ENCODE peak calls at places on chromosomes 11 and 22, in eight cellular contexts. Z is IMR-90, B is HCT116, I is HepG2, E is SK-N-SH, O is K562, X is H1, T is GM12878. F is an unnamed sample.

GRCh38 chr11:10591741-10592140 is 23.3 kb upstream of the LYVE1 start:
- DNase-seq in Z (no peak), B (no peak), I (no peak), E (no peak), O (no peak), X (no peak), T (no peak), F (no peak)

GRCh38 chr11:45145421-45146071 is 893 bp upstream of the PRDM11 start:
- DNase-seq in Z (peak), B (no peak), I (no peak), E (no peak), O (peak), X (peak), T (no peak), F (no peak)

GRCh38 chr11:2586091-2586792 is 113.6 kb downstream of the KCNQ1OT1 start:
- DNase-seq in Z (no peak), B (no peak), I (no peak), E (peak), O (no peak), X (no peak), T (no peak), F (no peak)

GRCh38 chr11:17954395-17955252 is 58.2 kb downstream of the SERGEF start:
- DNase-seq in Z (peak), B (no peak), I (no peak), E (no peak), O (no peak), X (no peak), T (no peak), F (no peak)

GRCh38 chr11:35541621-35542375 is 16.4 kb upstream of the PAMR1 start:
- DNase-seq in Z (peak), B (no peak), I (no peak), E (no peak), O (no peak), X (no peak), T (no peak), F (no peak)

GRCh38 chr11:117833401-117833891 is 8.9 kb upstream of the FXYD2 start:
- DNase-seq in Z (no peak), B (no peak), I (no peak), E (peak), O (no peak), X (no peak), T (no peak), F (no peak)

GRCh38 chr22:30649430-30650007 is 13.9 kb downstream of the SLC35E4 start:
- DNase-seq in Z (peak), B (peak), I (no peak), E (no peak), O (peak), X (no peak), T (no peak), F (no peak)

GRCh38 chr11:76806608-76807205 is 23.6 kb downstream of the TSKU start:
- DNase-seq in Z (no peak), B (no peak), I (no peak), E (no peak), O (no peak), X (no peak), T (no peak), F (no peak)

GRCh38 chr11:17376493-17376892 is 12.0 kb downstream of the KCNJ11 start:
- DNase-seq in Z (no peak), B (no peak), I (no peak), E (no peak), O (no peak), X (no peak), T (no peak), F (no peak)

GRCh38 chr11:128516467-128516778 is 70.9 kb downstream of the ETS1 start:
- DNase-seq in Z (no peak), B (no peak), I (no peak), E (no peak), O (no peak), X (no peak), T (no peak), F (no peak)

GRCh38 chr11:103055174-103055890 is 36.6 kb downstream of the DCUN1D5 start:
- DNase-seq in Z (peak), B (peak), I (peak), E (peak), O (peak), X (no peak), T (no peak), F (no peak)

GRCh38 chr11:112348480-112349029 is 87.9 kb upstream of the PLET1 start:
- DNase-seq in Z (no peak), B (no peak), I (no peak), E (no peak), O (no peak), X (no peak), T (no peak), F (no peak)

GRCh38 chr11:20117291-20117690 is 43.0 kb downstream of the DBX1 start:
- DNase-seq in Z (no peak), B (no peak), I (no peak), E (no peak), O (no peak), X (no peak), T (no peak), F (no peak)

GRCh38 chr11:68750197-68750987 is 928 bp downstream of the TESMIN start:
- DNase-seq in Z (no peak), B (no peak), I (no peak), E (no peak), O (peak), X (peak), T (no peak), F (no peak)

GRCh38 chr11:6817668-6818067 is 18.2 kb upstream of the OR6A2 start:
- DNase-seq in Z (peak), B (no peak), I (no peak), E (no peak), O (no peak), X (peak), T (no peak), F (no peak)

GRCh38 chr11:103326070-103326794 is 217.0 kb downstream of the DYNC2H1 start:
- DNase-seq in Z (peak), B (peak), I (peak), E (peak), O (peak), X (peak), T (peak), F (peak)

GRCh38 chr22:27970596-27971220 is 51.7 kb upstream of the PITPNB start:
- DNase-seq in Z (peak), B (no peak), I (no peak), E (no peak), O (no peak), X (no peak), T (no peak), F (no peak)

GRCh38 chr22:25176799-25177198 is 22.9 kb upstream of the CRYBB3 start:
- DNase-seq in Z (no peak), B (no peak), I (no peak), E (no peak), O (no peak), X (no peak), T (no peak), F (no peak)

GRCh38 chr11:8067567-8067928 is 13.5 kb upstream of the TUB start:
- DNase-seq in Z (no peak), B (no peak), I (no peak), E (no peak), O (no peak), X (no peak), T (no peak), F (no peak)

GRCh38 chr11:111307472-111308108 is 9.2 kb downstream of the POU2AF3 start:
- DNase-seq in Z (no peak), B (no peak), I (no peak), E (no peak), O (no peak), X (no peak), T (no peak), F (no peak)

GRCh38 chr11:12827929-12828812 is 153.9 kb downstream of the TEAD1 start:
- DNase-seq in Z (peak), B (no peak), I (peak), E (no peak), O (peak), X (peak), T (no peak), F (no peak)

GRCh38 chr11:117181586-117182550 is 3.3 kb downstream of the SIDT2 start:
- DNase-seq in Z (no peak), B (no peak), I (no peak), E (no peak), O (no peak), X (no peak), T (no peak), F (no peak)

GRCh38 chr22:35400335-35400680 is 368 bp downstream of the MCM5 start:
- DNase-seq in Z (no peak), B (no peak), I (no peak), E (no peak), O (peak), X (no peak), T (no peak), F (no peak)

GRCh38 chr11:1838426-1839131 is at the start of gene TNNI2:
- DNase-seq in Z (no peak), B (no peak), I (no peak), E (no peak), O (no peak), X (no peak), T (no peak), F (no peak)

GRCh38 chr11:33959855-33960400 is 68.1 kb upstream of the LMO2 start:
- DNase-seq in Z (no peak), B (no peak), I (no peak), E (no peak), O (no peak), X (no peak), T (no peak), F (no peak)

GRCh38 chr22:46057206-46057605 is 80.2 kb upstream of the WNT7B start:
- DNase-seq in Z (no peak), B (no peak), I (no peak), E (no peak), O (no peak), X (no peak), T (no peak), F (no peak)

GRCh38 chr11:115112779-115113178 is 391.4 kb downstream of the CADM1 start:
- DNase-seq in Z (no peak), B (no peak), I (no peak), E (no peak), O (no peak), X (no peak), T (no peak), F (no peak)

GRCh38 chr11:1448882-1449281 is 37.7 kb downstream of the MOB2 start:
- DNase-seq in Z (no peak), B (no peak), I (no peak), E (no peak), O (no peak), X (no peak), T (no peak), F (no peak)

GRCh38 chr11:65502852-65503603 is 4.2 kb downstream of the MALAT1 start:
- DNase-seq in Z (peak), B (no peak), I (no peak), E (no peak), O (no peak), X (no peak), T (no peak), F (no peak)

GRCh38 chr11:99020324-99021225 is at the start of gene CNTN5:
- DNase-seq in Z (peak), B (no peak), I (peak), E (peak), O (peak), X (peak), T (no peak), F (peak)

GRCh38 chr22:37162221-37163095 is 12.7 kb upstream of the IL2RB start:
- DNase-seq in Z (no peak), B (no peak), I (no peak), E (no peak), O (no peak), X (no peak), T (peak), F (no peak)

GRCh38 chr22:25364736-25365241 is 145.3 kb downstream of the CRYBB2 start:
- DNase-seq in Z (peak), B (no peak), I (no peak), E (no peak), O (no peak), X (no peak), T (no peak), F (no peak)

GRCh38 chr22:49734882-49735281 is 92.8 kb downstream of the BRD1 start:
- DNase-seq in Z (no peak), B (no peak), I (no peak), E (peak), O (no peak), X (no peak), T (no peak), F (no peak)

GRCh38 chr11:208177-208916 is 839 bp downstream of the RIC8A start:
- DNase-seq in Z (peak), B (peak), I (peak), E (peak), O (peak), X (peak), T (no peak), F (peak)

GRCh38 chr11:11842426-11843008 is 745 bp downstream of the USP47 start:
- DNase-seq in Z (peak), B (peak), I (peak), E (peak), O (peak), X (no peak), T (peak), F (peak)

GRCh38 chr11:61728066-61728939 is 24.1 kb upstream of the MYRF start:
- DNase-seq in Z (no peak), B (no peak), I (no peak), E (no peak), O (no peak), X (no peak), T (no peak), F (no peak)

GRCh38 chr22:37636949-37637273 is 2.6 kb upstream of the SH3BP1 start:
- DNase-seq in Z (no peak), B (no peak), I (no peak), E (no peak), O (no peak), X (no peak), T (no peak), F (no peak)

GRCh38 chr11:61266602-61267001 is 25.6 kb downstream of the PGA5 start:
- DNase-seq in Z (no peak), B (no peak), I (no peak), E (no peak), O (peak), X (no peak), T (no peak), F (no peak)

GRCh38 chr11:299081-299891 is at the start of gene IFITM5:
- DNase-seq in Z (no peak), B (no peak), I (no peak), E (no peak), O (no peak), X (no peak), T (no peak), F (no peak)

GRCh38 chr11:20474176-20474950 is 86.8 kb downstream of the PRMT3 start:
- DNase-seq in Z (no peak), B (no peak), I (no peak), E (no peak), O (no peak), X (no peak), T (no peak), F (no peak)

DNA sequence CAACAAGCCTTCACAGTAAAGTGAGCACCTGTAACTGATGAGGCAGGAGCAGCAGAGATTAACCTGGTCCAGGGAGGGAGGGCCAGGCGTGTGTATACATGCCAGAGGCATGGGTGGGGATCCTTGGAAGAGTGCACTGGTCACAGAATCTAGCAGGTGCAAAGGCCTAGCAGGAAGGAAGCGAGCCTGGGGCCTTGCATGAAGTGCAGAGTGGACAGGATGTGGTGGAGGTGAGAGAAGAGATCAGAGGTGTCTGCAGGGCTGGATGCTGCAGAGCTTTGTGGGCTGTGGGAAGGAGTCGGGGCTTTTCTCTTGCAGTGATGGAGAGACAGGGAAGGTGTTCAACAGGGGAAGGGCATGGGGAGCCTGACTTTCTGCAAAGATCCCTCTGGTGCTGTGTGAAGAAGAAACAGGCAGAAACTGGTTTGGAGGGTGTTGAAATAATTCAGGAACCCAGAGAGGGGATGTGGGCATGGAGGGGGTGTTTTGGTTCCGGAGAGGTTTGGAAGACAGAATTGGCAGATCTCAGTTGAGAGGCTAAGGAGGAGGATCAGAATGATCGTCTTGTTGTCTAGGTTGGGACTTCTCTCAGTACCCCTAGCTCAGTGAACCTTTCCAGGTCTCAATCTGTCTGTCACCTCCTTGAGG is 2.6 kb upstream of the TPST2 start:
- DNase-seq in Z (no peak), B (no peak), I (no peak), E (no peak), O (no peak), X (no peak), T (peak), F (no peak)
- TF ChIP-seq RAD21 in Z (no peak), B (no peak), I (no peak), E (no peak), O (no peak), X (no peak), T (no peak), F (no peak)

DNA sequence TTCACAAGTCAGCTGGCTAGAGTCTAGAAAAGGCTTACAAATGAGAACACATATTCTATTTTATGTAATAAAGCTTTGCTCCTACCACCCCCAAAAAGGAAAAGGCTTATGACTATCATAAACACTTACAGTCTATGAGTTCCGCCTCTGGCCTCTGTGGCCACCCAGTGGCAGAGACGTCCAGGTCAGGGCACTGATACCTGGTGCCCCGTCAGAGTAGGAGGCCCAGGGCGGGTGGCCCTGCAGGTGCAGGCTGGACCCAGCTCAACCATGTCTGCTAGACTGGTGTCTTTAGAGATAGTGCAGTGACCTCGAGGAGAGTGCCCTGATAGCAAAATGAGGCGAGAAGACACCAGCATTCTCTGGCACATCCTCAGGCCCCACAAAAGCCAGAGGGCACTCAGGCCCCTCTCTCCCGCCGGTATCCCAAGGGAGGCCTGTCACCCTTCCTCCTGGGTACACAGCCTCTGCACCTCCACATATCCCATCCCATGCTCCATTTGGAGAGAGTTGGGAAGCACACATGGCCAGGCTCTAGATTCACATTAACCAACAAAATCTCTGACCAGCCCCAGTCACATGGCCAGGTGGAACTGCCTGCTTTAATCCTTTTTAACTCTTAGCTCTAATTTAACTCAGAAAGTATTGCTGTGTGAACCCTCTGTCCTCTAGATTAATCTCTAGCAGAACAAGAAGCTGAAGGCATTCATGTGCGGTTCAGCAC is 27.3 kb upstream of the SERPIND1 start:
- DNase-seq in Z (no peak), B (no peak), I (no peak), E (no peak), O (no peak), X (no peak), T (no peak), F (no peak)
- TF ChIP-seq RAD21 in Z (no peak), B (no peak), I (no peak), E (no peak), O (no peak), X (no peak), T (no peak), F (no peak)

DNA sequence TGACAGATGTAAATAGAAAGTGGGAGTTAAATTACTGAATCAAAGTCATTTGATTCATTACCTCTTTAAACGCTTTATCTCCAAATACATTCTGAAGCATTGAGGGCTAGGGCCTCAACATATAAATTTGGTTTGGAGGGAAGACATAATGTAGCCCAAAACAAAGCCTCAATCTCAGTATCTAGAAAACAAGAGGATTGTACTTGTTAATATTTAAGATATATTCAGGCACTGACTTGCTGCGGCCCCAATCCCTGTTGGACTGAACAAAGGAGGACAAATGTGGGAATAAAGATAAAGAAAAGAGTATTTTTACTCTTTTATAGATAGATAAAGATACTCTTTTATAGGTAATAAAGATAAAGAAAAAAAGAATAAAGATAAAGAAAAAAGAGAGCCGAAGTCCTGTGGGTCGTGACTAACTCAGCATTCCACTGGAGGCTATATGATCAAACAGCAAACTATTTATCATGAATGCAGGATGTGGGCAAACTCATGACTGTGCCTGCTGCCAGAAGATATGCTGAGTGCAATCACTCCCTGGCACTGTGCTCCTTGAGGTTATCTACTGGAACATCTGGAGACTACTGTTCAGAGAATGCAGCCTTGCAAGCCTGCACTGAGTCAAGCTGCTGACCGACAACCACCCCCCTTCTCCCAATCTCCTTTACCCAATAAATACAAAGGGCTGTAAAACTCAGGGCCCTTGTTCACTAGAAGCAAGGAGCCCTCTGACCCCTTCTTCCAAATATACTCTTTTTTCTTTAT is 6.9 kb downstream of the OR10V1 start:
- DNase-seq in Z (peak), B (peak), I (no peak), E (no peak), O (peak), X (no peak), T (no peak), F (peak)
- TF ChIP-seq RAD21 in Z (no peak), B (no peak), I (no peak), E (no peak), O (no peak), X (no peak), T (no peak), F (peak)

GRCh38 chr11:15577519-15577918 is 462.8 kb downstream of the INSC start:
- DNase-seq in Z (no peak), B (no peak), I (no peak), E (no peak), O (no peak), X (no peak), T (no peak), F (no peak)
- TF ChIP-seq RAD21 in Z (no peak), B (no peak), I (no peak), E (no peak), O (no peak), X (no peak), T (no peak), F (no peak)

DNA sequence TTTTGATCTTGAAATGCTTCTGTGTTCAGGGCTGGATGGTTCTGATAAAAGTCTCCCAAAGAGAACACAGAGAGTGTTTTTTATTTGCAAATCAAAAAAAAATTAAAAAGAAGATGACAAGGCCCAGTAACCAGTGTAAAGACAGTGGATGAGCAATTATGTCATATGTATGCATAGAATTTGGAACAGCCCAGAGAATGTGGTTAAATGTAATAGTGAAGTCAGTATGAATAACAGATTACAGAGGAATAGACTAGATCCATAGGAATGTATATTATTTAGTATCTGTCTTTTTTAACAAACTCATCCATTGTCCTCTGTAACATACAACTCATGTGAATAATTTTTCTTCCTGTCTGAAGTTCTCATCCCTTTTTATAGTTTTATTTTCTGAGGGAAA is 266.7 kb upstream of the MTNR1B start:
- DNase-seq in Z (peak), B (no peak), I (no peak), E (no peak), O (no peak), X (no peak), T (no peak), F (no peak)
- TF ChIP-seq RAD21 in Z (no peak), B (no peak), I (no peak), E (no peak), O (no peak), X (no peak), T (no peak), F (no peak)

GRCh38 chr22:23598805-23599518 is 18.9 kb upstream of the IGLL1 start:
- DNase-seq in Z (no peak), B (no peak), I (no peak), E (no peak), O (no peak), X (no peak), T (no peak), F (no peak)
- TF ChIP-seq RAD21 in Z (no peak), B (no peak), I (no peak), E (no peak), O (no peak), X (no peak), T (no peak), F (no peak)